ENCODE peak calls at places on chromosomes 5 and 9, in eight cellular contexts. B, S, H, R, F, A, Y and X are unnamed samples.

GRCh38 chr5:147396070-147396469 is 113.8 kb downstream of the DPYSL3 start:
- DNase-seq in R (no peak), F (no peak), A (no peak), S (no peak), H (no peak), B (no peak), Y (no peak), X (no peak)

GRCh38 chr5:71533614-71534013 is 53.5 kb upstream of the MCCC2 start:
- DNase-seq in S (no peak), R (no peak), B (no peak), H (peak), A (no peak), Y (no peak), F (no peak), X (no peak)

GRCh38 chr9:109411069-109411761 is 86.9 kb downstream of the PTPN3 start:
- DNase-seq in A (no peak), Y (no peak), F (peak), S (no peak), R (no peak), H (no peak), B (no peak), X (peak)

GRCh38 chr9:69461084-69461483 is 136.1 kb downstream of the ENTREP1 start:
- DNase-seq in H (no peak), F (no peak), R (no peak), A (no peak), B (no peak), S (no peak), Y (no peak), X (no peak)

GRCh38 chr9:37337301-37337905 is 85.1 kb upstream of the GRHPR start:
- DNase-seq in R (no peak), H (no peak), F (no peak), S (no peak), A (no peak), Y (no peak), B (no peak), X (no peak)

GRCh38 chr9:110996436-110997224 is 41.6 kb downstream of the LPAR1 start:
- DNase-seq in S (no peak), R (no peak), A (no peak), F (no peak), B (no peak), H (no peak), Y (no peak), X (no peak)

GRCh38 chr9:121763561-121764370 is 112.3 kb downstream of the DAB2IP start:
- DNase-seq in S (no peak), A (no peak), H (no peak), B (no peak), R (no peak), F (no peak), Y (no peak), X (no peak)

GRCh38 chr5:133847301-133847700 is 121.1 kb downstream of the C5orf15 start:
- DNase-seq in F (no peak), R (no peak), B (no peak), S (no peak), A (no peak), H (no peak), Y (no peak), X (no peak)

GRCh38 chr9:129895376-129896268 is 60.4 kb downstream of the USP20 start:
- DNase-seq in R (no peak), H (no peak), Y (no peak), A (no peak), S (no peak), F (no peak), B (no peak), X (peak)

GRCh38 chr9:100601216-100601615 is 23.3 kb downstream of the CAVIN4 start:
- DNase-seq in A (peak), R (peak), Y (no peak), S (no peak), F (no peak), B (no peak), H (peak), X (peak)

GRCh38 chr5:69074664-69075521 is 18.9 kb upstream of the SLC30A5 start:
- DNase-seq in B (no peak), R (no peak), A (no peak), S (no peak), F (no peak), Y (no peak), H (no peak), X (no peak)

GRCh38 chr5:133980652-133981051 is 12.2 kb upstream of the C5orf15 start:
- DNase-seq in Y (no peak), F (no peak), R (no peak), S (no peak), H (no peak), B (no peak), A (no peak), X (no peak)

GRCh38 chr5:7396169-7397004 is 449 bp downstream of the ADCY2 start:
- DNase-seq in R (no peak), Y (no peak), F (no peak), H (no peak), S (no peak), B (no peak), A (no peak), X (no peak)